ENCODE peak calls at places on chromosomes 12 and 14, in eight cellular contexts. T is breast epithelium, P is transverse colon, I is hepatocyte, W is fibroblast of lung, X is left ventricle myocardium inferior, L is RWPE2, D is heart left ventricle. R is an unnamed sample. For H3K27me3, the result is how much of the 10 kb centered on the place peaks cover.

GRCh38 chr12:132492522-132492921 is 2.6 kb downstream of the FBRSL1 start:
- DNase-seq in L (no peak), X (no peak), P (peak), I (no peak), T (no peak), W (no peak), D (no peak), R (no peak)

GRCh38 chr14:49687942-49688700 is at the start of gene POLE2:
- DNase-seq in X (peak), T (peak), P (peak), L (peak), I (peak), W (peak), D (peak), R (peak)

GRCh38 chr12:13154851-13155250 is 41.7 kb upstream of the EMP1 start:
- DNase-seq in D (no peak), T (no peak), P (no peak), I (no peak), L (no peak), X (no peak), W (no peak), R (no peak)

GRCh38 chr12:65823481-65824313 is 586 bp upstream of the HMGA2 start:
- DNase-seq in X (no peak), W (peak), I (peak), T (no peak), P (peak), D (peak), L (peak), R (peak)

GRCh38 chr14:55915464-55915863 is 202.7 kb upstream of the PELI2 start:
- DNase-seq in T (no peak), W (no peak), D (no peak), L (no peak), I (no peak), X (no peak), P (no peak), R (peak)

GRCh38 chr14:37599527-37600368 is 4.3 kb downstream of the TTC6 start:
- DNase-seq in D (no peak), X (no peak), P (no peak), W (no peak), T (peak), L (no peak), I (peak), R (no peak)

GRCh38 chr12:72057330-72057911 is 118.8 kb downstream of the TPH2 start:
- DNase-seq in D (no peak), T (no peak), X (no peak), W (no peak), P (no peak), L (no peak), I (peak), R (no peak)

GRCh38 chr12:131922772-131923171 is 6.3 kb upstream of the PUS1 start:
- DNase-seq in X (no peak), P (no peak), I (no peak), L (no peak), D (no peak), T (no peak), W (no peak), R (no peak)

GRCh38 chr12:3950714-3951320 is 77.6 kb upstream of the PARP11 start:
- DNase-seq in D (no peak), T (no peak), X (no peak), L (no peak), W (no peak), P (no peak), I (no peak), R (no peak)

GRCh38 chr12:3944620-3945019 is 71.4 kb upstream of the PARP11 start:
- DNase-seq in P (no peak), D (no peak), W (no peak), I (no peak), L (no peak), T (no peak), X (no peak), R (no peak)

GRCh38 chr12:3945671-3946070 is 72.5 kb upstream of the PARP11 start:
- DNase-seq in T (no peak), D (no peak), W (no peak), P (no peak), I (no peak), L (no peak), X (no peak), R (no peak)

GRCh38 chr12:3951380-3952135 is 78.4 kb upstream of the PARP11 start:
- DNase-seq in W (no peak), D (no peak), L (no peak), I (no peak), X (no peak), T (no peak), P (no peak), R (no peak)

DNA sequence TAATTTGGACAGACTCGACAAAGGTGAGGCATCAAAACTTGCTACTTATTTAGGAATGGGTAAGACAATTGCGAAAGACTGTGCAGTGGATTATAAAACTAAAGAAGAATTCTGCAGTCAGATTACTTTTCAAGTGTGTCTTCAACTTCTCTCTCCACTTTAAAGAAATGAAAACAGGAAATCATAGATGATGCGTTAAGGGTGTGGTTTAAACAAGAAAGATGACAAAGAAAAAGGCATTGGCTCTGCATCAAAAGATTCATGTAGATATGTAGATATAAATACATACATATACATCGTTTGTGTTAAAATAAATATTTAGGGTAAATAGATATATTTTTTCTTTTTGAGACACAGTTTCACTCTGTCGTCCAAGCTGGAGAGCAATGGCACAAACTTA is 74.6 kb upstream of the PARP11 start:
- DNase-seq in P (no peak), W (no peak), D (no peak), I (no peak), X (no peak), L (no peak), T (no peak), R (no peak)
- H3K27me3 ChIP-seq in P (under half), W (under half), D (under half), I (under half), X (under half), L (under half), T (under half), R (under half)

DNA sequence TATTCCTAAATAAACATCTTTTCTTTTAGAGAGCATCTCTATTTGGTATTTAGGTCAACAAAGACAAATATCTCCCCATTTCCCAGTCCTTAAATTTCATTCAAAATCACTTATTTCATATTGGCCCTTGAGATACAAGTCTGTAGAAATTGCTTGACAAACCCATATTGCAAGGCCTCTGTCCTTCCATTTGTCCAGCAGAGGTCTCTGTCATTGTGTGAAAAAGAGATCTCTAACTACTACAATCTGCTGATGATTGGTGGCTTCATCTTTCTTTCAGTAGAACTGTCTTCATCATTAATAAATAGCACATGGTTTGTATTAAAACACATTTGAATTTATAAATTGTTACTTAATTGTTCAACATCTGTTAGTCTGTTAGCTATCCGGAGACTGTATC is 252.6 kb downstream of the ACSS3 start:
- DNase-seq in P (no peak), I (no peak), X (no peak), W (no peak), L (no peak), T (no peak), D (no peak), R (peak)
- TF ChIP-seq CTCF in P (no peak), I (no peak), X (peak), W (no peak), L (no peak), T (no peak), D (no peak), R (peak)

GRCh38 chr12:52396656-52397055 is 9.5 kb downstream of the KRT82 start:
- DNase-seq in L (no peak), D (no peak), X (no peak), W (no peak), T (no peak), I (no peak), P (no peak), R (no peak)
- H3K27me3 ChIP-seq in L (under half), D (under half), X (half or more), W (under half), T (under half), I (under half), P (under half), R (under half)

DNA sequence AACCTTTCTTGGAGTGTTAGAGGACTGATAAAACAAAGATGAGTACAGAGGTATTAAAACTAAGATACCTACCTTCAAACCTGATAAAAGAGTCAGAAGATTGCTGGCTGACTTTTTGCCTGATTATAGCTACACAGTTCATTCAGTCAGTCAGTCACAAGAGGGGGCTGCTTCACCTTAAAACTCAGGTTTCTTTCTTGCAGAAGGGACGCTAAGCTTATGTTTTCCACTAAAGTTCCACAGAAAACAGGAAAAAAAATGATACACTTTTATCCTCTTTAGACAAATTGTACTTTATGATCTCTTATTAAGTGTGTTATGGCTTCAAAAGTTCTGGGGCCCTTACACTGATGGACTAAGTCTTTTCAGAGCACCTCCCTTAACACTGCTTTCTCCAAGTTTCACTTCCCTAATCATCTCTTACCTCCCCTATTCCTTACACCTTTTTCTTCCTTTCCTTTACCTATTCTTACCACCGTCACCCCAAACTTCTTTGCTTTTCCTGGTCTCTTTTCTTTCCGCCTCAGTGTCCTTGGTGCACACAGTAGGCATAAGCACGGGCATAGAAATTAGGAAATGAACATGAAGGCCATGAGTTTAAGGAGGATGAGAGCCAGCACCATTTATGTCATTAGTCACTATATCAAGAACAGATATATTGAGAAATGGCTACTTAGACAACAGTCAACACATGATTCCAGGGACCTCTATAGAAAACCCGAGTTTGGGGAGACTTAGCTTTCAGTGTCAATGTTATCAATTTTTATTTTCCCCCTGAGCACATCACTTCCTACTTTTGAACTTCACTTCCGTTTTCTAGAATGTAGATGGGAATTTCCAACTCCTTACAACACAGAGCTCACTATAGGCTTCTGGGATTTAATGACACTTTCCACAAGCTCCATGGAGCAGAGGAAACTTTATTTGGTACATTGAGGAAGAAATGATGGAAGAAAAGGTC is 448.9 kb upstream of the OR4E1 start:
- DNase-seq in L (no peak), I (peak), T (no peak), W (no peak), D (no peak), P (peak), X (no peak), R (peak)
- TF ChIP-seq CTCF in L (peak), I (peak), T (no peak), W (peak), D (no peak), P (peak), X (no peak), R (peak)

DNA sequence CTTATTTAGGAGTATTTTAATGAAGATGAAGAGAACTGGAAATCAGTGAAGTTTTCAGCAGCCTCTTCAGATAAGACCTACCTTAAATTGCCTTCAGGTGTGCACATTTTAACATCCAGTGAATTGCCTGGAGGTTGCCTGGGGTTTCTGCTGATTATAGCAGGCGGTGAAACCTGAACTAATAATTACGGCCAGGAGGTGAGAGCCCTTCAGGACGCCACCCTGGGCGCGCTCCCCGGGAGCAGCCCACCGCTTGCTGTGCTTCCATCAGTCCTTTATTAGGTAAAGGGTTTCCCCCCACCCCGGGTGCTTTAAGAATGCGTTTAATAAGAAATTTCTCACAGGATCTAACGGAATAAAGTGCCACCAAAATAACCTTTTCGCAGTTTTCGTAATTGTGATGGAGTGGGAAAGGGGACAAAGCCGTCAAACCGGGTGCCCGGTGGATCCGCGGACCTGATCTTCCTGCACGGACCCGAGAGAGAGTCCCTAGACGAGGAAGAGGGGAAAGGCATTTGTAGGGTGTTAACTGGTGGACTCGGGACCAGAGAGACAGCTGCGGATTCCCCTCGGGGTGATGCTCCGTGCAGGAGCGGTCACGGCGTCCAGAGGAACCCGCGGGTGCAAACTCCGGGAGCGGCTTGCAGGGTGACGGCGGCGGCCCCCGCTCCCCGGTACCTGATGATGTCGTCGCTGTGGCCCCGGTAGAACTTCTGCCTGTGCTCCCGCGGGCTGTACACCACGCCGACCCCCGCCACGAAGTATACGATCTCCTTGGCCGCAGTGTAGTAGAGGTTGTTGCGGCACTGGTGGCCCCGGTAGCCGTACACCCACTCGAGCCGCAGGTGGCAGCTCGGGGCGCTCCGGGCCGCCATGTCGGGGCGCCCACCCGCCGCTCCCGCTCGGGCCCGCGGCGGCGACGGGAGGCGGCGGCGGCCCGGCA is 853 bp downstream of the EML5 start:
- DNase-seq in T (no peak), L (no peak), P (peak), X (no peak), W (no peak), D (no peak), I (peak), R (no peak)
- H3K27me3 ChIP-seq in T (under half), L (under half), P (under half), X (under half), W (under half), D (under half), I (under half), R (under half)

DNA sequence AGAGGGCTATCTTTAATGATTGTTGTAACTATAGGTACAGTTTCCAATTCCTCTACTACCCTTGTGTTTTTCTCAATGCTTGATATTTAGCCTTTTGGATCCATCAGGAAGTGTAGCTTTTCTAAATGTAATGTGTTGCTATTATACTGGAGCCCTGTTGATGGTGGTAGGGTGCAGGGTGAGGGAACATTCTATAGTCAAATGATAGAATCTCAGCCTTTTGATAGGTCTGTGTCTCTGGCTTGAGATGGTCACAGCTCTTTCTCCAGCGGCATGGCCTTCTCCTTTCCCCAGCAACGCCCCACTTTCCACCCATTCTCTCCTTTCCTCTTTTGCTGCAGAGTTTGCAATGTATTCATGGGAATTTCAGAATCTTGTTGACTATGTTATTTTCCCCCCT is 398.6 kb downstream of the RERGL start:
- DNase-seq in I (no peak), T (no peak), X (no peak), W (no peak), L (no peak), D (no peak), P (no peak), R (no peak)
- TF ChIP-seq CTCF in I (no peak), T (no peak), X (no peak), W (no peak), L (no peak), D (no peak), P (no peak), R (no peak)

GRCh38 chr12:54029529-54030441 is 1.5 kb downstream of the HOXC6 start:
- DNase-seq in I (no peak), W (no peak), T (peak), P (no peak), L (no peak), D (no peak), X (no peak), R (no peak)
- H3K27me3 ChIP-seq in I (half or more), W (under half), T (under half), P (half or more), L (half or more), D (half or more), X (half or more), R (half or more)

GRCh38 chr12:7711133-7711532 is at the start of gene DPPA3:
- DNase-seq in T (no peak), X (no peak), L (no peak), P (no peak), I (no peak), W (no peak), D (no peak), R (no peak)

GRCh38 chr12:7712841-7713442 is 1.7 kb downstream of the DPPA3 start:
- DNase-seq in W (no peak), T (no peak), X (no peak), P (no peak), L (no peak), I (no peak), D (no peak), R (no peak)

GRCh38 chr12:7716391-7716790 is 5.2 kb downstream of the DPPA3 start:
- DNase-seq in P (no peak), X (no peak), I (peak), D (no peak), L (no peak), T (no peak), W (no peak), R (no peak)
- TF ChIP-seq CTCF in P (no peak), X (peak), I (peak), D (no peak), L (peak), T (no peak), W (no peak), R (no peak)

R was measured in brain microvascular endothelial cell.